ENCODE peak calls at places on chromosomes 6 and 20, in five cellular contexts. J, F, W, S and I are unnamed samples.

GRCh38 chr6:99241905-99242534 is 107.5 kb downstream of the FAXC start:
- DNase-seq in J (peak), F (peak), W (no peak), S (peak), I (peak)

GRCh38 chr20:3751664-3752385 is 15.7 kb downstream of the ADISSP start:
- DNase-seq in J (no peak), F (no peak), W (peak), S (peak), I (no peak)

GRCh38 chr6:33018904-33019303 is 9.5 kb upstream of the HLA-DOA start:
- DNase-seq in J (no peak), F (peak), W (no peak), S (no peak), I (peak)

GRCh38 chr6:39934060-39934757 is at the start of gene MOCS1:
- DNase-seq in J (peak), F (peak), W (peak), S (peak), I (peak)

GRCh38 chr6:12366732-12367131 is 76.6 kb downstream of the EDN1 start:
- DNase-seq in J (no peak), F (no peak), W (no peak), S (no peak), I (no peak)

GRCh38 chr20:6908673-6909072 is 141.2 kb downstream of the BMP2 start:
- DNase-seq in J (no peak), F (no peak), W (peak), S (no peak), I (no peak)

GRCh38 chr20:18527836-18528235 is 20.1 kb downstream of the SEC23B start:
- DNase-seq in J (no peak), F (no peak), W (no peak), S (no peak), I (no peak)

GRCh38 chr6:31462964-31463940 is 34.7 kb upstream of the MICB start:
- DNase-seq in J (peak), F (peak), W (peak), S (peak), I (peak)

GRCh38 chr20:57215426-57215825 is 51.0 kb downstream of the BMP7 start:
- DNase-seq in J (no peak), F (no peak), W (no peak), S (no peak), I (no peak)

GRCh38 chr6:137471497-137471896 is 22.7 kb downstream of the OLIG3 start:
- DNase-seq in J (no peak), F (no peak), W (no peak), S (no peak), I (no peak)

GRCh38 chr6:30845183-30845582 is 39.1 kb upstream of the DDR1 start:
- DNase-seq in J (no peak), F (no peak), W (no peak), S (no peak), I (no peak)

GRCh38 chr6:3987072-3987471 is 91.9 kb downstream of the FAM217A start:
- DNase-seq in J (no peak), F (no peak), W (no peak), S (no peak), I (no peak)

GRCh38 chr20:62900692-62901584 is 25.4 kb downstream of the DIDO1 start:
- DNase-seq in J (no peak), F (no peak), W (no peak), S (no peak), I (peak)

GRCh38 chr6:6966569-6966968 is 141.2 kb upstream of the RREB1 start:
- DNase-seq in J (no peak), F (no peak), W (no peak), S (no peak), I (no peak)

GRCh38 chr6:158442309-158442705 is 117.6 kb upstream of the TMEM181 start:
- DNase-seq in J (no peak), F (no peak), W (no peak), S (no peak), I (no peak)

GRCh38 chr6:158441639-158442308 is 118.1 kb upstream of the TMEM181 start:
- DNase-seq in J (no peak), F (no peak), W (no peak), S (peak), I (no peak)

GRCh38 chr6:158437571-158437970 is 122.3 kb upstream of the TMEM181 start:
- DNase-seq in J (no peak), F (no peak), W (no peak), S (no peak), I (no peak)

GRCh38 chr6:158439255-158439654 is 120.6 kb upstream of the TMEM181 start:
- DNase-seq in J (no peak), F (no peak), W (no peak), S (no peak), I (peak)

DNA sequence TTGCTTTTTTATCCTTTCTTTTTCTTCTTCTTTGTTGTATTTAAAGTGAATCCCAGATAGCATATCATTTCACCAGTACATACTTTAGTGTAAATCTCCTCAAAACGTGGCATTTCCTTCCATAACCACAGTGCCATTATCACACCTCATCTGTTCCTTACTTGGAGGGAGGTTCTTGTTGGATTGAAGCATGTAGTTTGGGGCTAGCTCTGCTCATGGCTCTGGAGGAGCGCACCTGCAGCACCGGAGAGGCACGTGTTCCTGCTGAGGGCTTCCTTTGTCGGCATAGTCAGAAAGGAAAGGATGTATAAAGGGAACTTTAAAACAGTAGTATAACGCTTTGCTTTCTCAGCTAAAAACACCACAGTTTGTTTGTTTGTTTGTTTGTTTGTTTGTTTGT is 121.7 kb upstream of the TMEM181 start:
- DNase-seq in J (no peak), F (no peak), W (no peak), S (no peak), I (no peak)
- TF ChIP-seq JUND in J (no peak), F (no peak), W (no peak), S (no peak), I (no peak)

GRCh38 chr6:113402541-113402940 is 454.6 kb upstream of the MARCKS start:
- DNase-seq in J (no peak), F (no peak), W (no peak), S (no peak), I (no peak)
- TF ChIP-seq JUND in J (no peak), F (no peak), W (no peak), S (no peak), I (no peak)

GRCh38 chr20:9311132-9311531 is 203.3 kb upstream of the LAMP5 start:
- DNase-seq in J (no peak), F (no peak), W (no peak), S (no peak), I (no peak)
- TF ChIP-seq JUND in J (no peak), F (no peak), W (no peak), S (no peak), I (no peak)

GRCh38 chr6:56450882-56451739 is 191.6 kb downstream of the DST start:
- DNase-seq in J (no peak), F (no peak), W (no peak), S (no peak), I (peak)
- TF ChIP-seq JUND in J (no peak), F (no peak), W (no peak), S (no peak), I (no peak)

DNA sequence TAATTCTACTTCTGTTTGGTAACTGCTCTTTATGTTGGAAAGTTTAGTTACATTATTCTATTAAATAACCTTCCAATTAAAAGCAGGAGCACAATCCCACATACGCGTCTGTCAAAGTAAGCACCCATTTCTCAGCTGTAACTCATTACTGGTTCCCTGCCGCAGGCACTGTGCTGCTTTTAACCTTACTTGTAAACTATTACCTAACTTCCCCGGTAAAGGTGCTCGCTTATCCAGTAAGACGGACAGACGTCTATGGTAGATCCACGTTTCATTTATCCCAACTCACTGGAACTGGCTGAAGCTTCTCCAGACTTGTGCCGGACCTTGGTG is 522 bp upstream of the ENPP4 start:
- DNase-seq in J (no peak), F (no peak), W (no peak), S (no peak), I (no peak)
- TF ChIP-seq JUND in J (no peak), F (no peak), W (no peak), S (no peak), I (no peak)

GRCh38 chr6:166907373-166907841 is 48.9 kb downstream of the RNASET2 start:
- DNase-seq in J (no peak), F (no peak), W (no peak), S (no peak), I (no peak)
- TF ChIP-seq JUND in J (no peak), F (no peak), W (no peak), S (no peak), I (no peak)

GRCh38 chr6:15522856-15523529 is 139.8 kb downstream of the DTNBP1 start:
- DNase-seq in J (no peak), F (no peak), W (no peak), S (no peak), I (no peak)

GRCh38 chr6:15522427-15522826 is 140.4 kb downstream of the DTNBP1 start:
- DNase-seq in J (no peak), F (no peak), W (no peak), S (no peak), I (no peak)

GRCh38 chr6:15521516-15521915 is 141.3 kb downstream of the DTNBP1 start:
- DNase-seq in J (no peak), F (no peak), W (no peak), S (no peak), I (no peak)

GRCh38 chr6:15520616-15521203 is 142.1 kb downstream of the DTNBP1 start:
- DNase-seq in J (no peak), F (no peak), W (no peak), S (no peak), I (no peak)

GRCh38 chr6:15522026-15522425 is 140.8 kb downstream of the DTNBP1 start:
- DNase-seq in J (no peak), F (no peak), W (no peak), S (no peak), I (no peak)
- TF ChIP-seq JUND in J (no peak), F (no peak), W (no peak), S (no peak), I (no peak)

DNA sequence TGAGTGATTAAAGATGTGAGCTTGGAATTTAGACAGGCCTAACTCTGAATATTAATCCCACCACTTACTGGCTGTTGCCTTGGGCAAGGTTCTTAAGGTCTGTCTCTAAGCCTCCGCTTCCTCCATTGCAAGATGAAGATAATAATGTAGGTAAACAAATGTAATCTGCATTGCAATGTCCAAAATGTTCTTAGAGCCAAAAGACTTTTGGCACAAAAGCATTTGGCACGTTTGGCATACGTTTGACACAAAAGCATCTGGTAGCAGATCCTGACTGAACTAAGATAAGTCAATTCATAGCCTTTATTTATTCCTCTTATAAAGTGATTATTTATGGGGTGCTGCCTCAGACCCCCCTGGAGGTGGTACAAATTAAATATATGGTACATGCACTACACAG is 229.9 kb upstream of the STXBP5 start:
- DNase-seq in J (no peak), F (no peak), W (no peak), S (no peak), I (no peak)
- TF ChIP-seq JUND in J (no peak), F (no peak), W (no peak), S (no peak), I (no peak)

GRCh38 chr6:704037-704436 is 11.1 kb upstream of the EXOC2 start:
- DNase-seq in J (no peak), F (no peak), W (no peak), S (no peak), I (no peak)
- TF ChIP-seq JUND in J (no peak), F (peak), W (no peak), S (no peak), I (no peak)